ENCODE peak calls at places on chromosomes 12 and 14, in seven cellular contexts. V, Q, D, L, Y, Z and O are unnamed samples.

GRCh38 chr14:89616425-89617141 is 199.6 kb upstream of the FOXN3 start:
- DNase-seq in V (peak; percentile 62), Q (no peak), Z (peak; percentile 28), Y (no peak), L (no peak), D (no peak), O (no peak)

GRCh38 chr14:36066636-36067035 is 109.9 kb downstream of the PTCSC3 start:
- DNase-seq in L (no peak), Y (no peak), V (no peak), D (no peak), Z (no peak), Q (no peak), O (no peak)

GRCh38 chr12:110105961-110106540 is 18.1 kb upstream of the IFT81 start:
- DNase-seq in V (no peak), Z (no peak), Q (no peak), L (no peak), Y (no peak), D (no peak), O (no peak)

GRCh38 chr12:131454418-131455217 is 256.3 kb upstream of the SFSWAP start:
- DNase-seq in Z (peak; percentile 80), V (no peak), D (no peak), Q (no peak), L (peak; percentile 65), Y (peak; percentile 17), O (no peak)

GRCh38 chr14:48704639-48705038 is 881.5 kb downstream of the RPS29 start:
- DNase-seq in Q (no peak), Z (no peak), Y (no peak), D (no peak), V (no peak), L (no peak), O (no peak)

GRCh38 chr14:76473381-76474263 is 97.7 kb downstream of the ESRRB start:
- DNase-seq in V (no peak), Y (no peak), Z (no peak), D (no peak), Q (no peak), L (peak; percentile 40), O (no peak)

GRCh38 chr12:115871714-115872113 is 405.8 kb downstream of the MED13L start:
- DNase-seq in D (peak; percentile 64), Q (no peak), Y (no peak), V (no peak), L (peak; percentile 31), Z (peak; percentile 49), O (no peak)

GRCh38 chr12:120134307-120134980 is 17.9 kb upstream of the RAB35 start:
- DNase-seq in Z (no peak), L (no peak), Y (no peak), V (no peak), Q (no peak), D (no peak), O (no peak)

GRCh38 chr14:57846631-57847030 is 19.3 kb downstream of the SLC35F4 start:
- DNase-seq in V (no peak), Y (no peak), Q (no peak), Z (no peak), L (no peak), D (no peak), O (no peak)

GRCh38 chr12:48003226-48004038 is 844 bp downstream of the COL2A1 start:
- DNase-seq in D (no peak), L (no peak), Y (no peak), Q (no peak), Z (no peak), V (no peak), O (no peak)

GRCh38 chr14:68741839-68742470 is 50.9 kb downstream of the ZFP36L1 start:
- DNase-seq in V (no peak), D (no peak), L (no peak), Q (no peak), Y (no peak), Z (no peak), O (no peak)

GRCh38 chr12:27032679-27033078 is 10.3 kb downstream of the MED21 start:
- DNase-seq in Q (no peak), L (no peak), Z (no peak), D (no peak), V (no peak), Y (no peak), O (no peak)

GRCh38 chr12:56007892-56008471 is 10.9 kb downstream of the SUOX start:
- DNase-seq in D (no peak), Z (no peak), V (no peak), Y (peak; percentile 41), L (peak; percentile 64), Q (no peak), O (no peak)

GRCh38 chr12:49708851-49709250 is 1.6 kb upstream of the FMNL3 start:
- DNase-seq in L (no peak), Q (no peak), V (no peak), D (no peak), Y (no peak), Z (no peak), O (no peak)

GRCh38 chr12:108129017-108129812 is at the start of gene WSCD2:
- DNase-seq in Z (peak; percentile 82), D (peak; percentile 61), Y (no peak), L (peak; percentile 66), Q (no peak), V (no peak), O (peak; percentile 28)

GRCh38 chr14:92897922-92898599 is 24.9 kb upstream of the CHGA start:
- DNase-seq in D (no peak), V (no peak), Q (no peak), Y (no peak), L (no peak), Z (no peak), O (no peak)

GRCh38 chr12:62799126-62799736 is 135.7 kb downstream of the PPM1H start:
- DNase-seq in Y (peak; percentile 56), Z (peak; percentile 85), V (peak; percentile 33), L (peak; percentile 77), Q (no peak), D (peak; percentile 66), O (no peak)